ENCODE peak calls at places on chromosome 11, in six cellular contexts. M is LHCN-M2; B is GM10248; C is naive thymus-derived CD8-positive, alpha-beta T cell; G is activated CD4-positive, CD25-positive, alpha-beta regulatory T cell; I is neural progenitor cell. L is an unnamed sample.

GRCh38 chr11:121298770-121299169 is 6.2 kb downstream of the SC5D start:
- DNase-seq in M (no peak), B (no peak), C (no peak), G (no peak), I (no peak), L (no peak)

GRCh38 chr11:114179234-114179941 is 116.8 kb upstream of the NNMT start:
- DNase-seq in M (peak), B (no peak), C (no peak), G (no peak), I (no peak), L (no peak)

GRCh38 chr11:35303596-35304392 is 115.6 kb downstream of the SLC1A2 start:
- DNase-seq in M (no peak), B (no peak), C (no peak), G (no peak), I (no peak), L (peak)

GRCh38 chr11:56841210-56841810 is 92.8 kb upstream of the OR9G4 start:
- DNase-seq in M (peak), B (peak), C (no peak), G (no peak), I (peak), L (peak)

GRCh38 chr11:122187373-122188165 is 71.6 kb upstream of the BLID start:
- DNase-seq in M (no peak), B (no peak), C (no peak), G (no peak), I (no peak), L (no peak)

GRCh38 chr11:125944350-125945010 is 1.4 kb upstream of the VSIG10L2 start:
- DNase-seq in M (no peak), B (no peak), C (no peak), G (no peak), I (no peak), L (no peak)

GRCh38 chr11:76798202-76798581 is 15.0 kb downstream of the TSKU start:
- DNase-seq in M (no peak), B (peak), C (no peak), G (no peak), I (no peak), L (no peak)

GRCh38 chr11:11468919-11469318 is 115.9 kb upstream of the CSNK2A3 start:
- DNase-seq in M (peak), B (no peak), C (no peak), G (no peak), I (no peak), L (no peak)

GRCh38 chr11:2991477-2992233 is 474 bp downstream of the NAP1L4 start:
- DNase-seq in M (peak), B (peak), C (peak), G (peak), I (no peak), L (no peak)

GRCh38 chr11:33542921-33543320 is 157.7 kb downstream of the C11orf91 start:
- DNase-seq in M (peak), B (peak), C (peak), G (no peak), I (peak), L (no peak)

GRCh38 chr11:100902454-100903141 is 215.5 kb downstream of the ARHGAP42 start:
- DNase-seq in M (no peak), B (no peak), C (no peak), G (no peak), I (no peak), L (no peak)

GRCh38 chr11:95277868-95278267 is 46.9 kb upstream of the SESN3 start:
- DNase-seq in M (no peak), B (no peak), C (no peak), G (no peak), I (no peak), L (no peak)

GRCh38 chr11:119764108-119764874 is 35.3 kb upstream of the NECTIN1 start:
- DNase-seq in M (peak), B (no peak), C (no peak), G (no peak), I (peak), L (no peak)

GRCh38 chr11:94650756-94651155 is 83.6 kb downstream of the PIWIL4 start:
- DNase-seq in M (peak), B (no peak), C (no peak), G (no peak), I (no peak), L (no peak)

GRCh38 chr11:110897035-110897434 is 184.8 kb upstream of the ARHGAP20 start:
- DNase-seq in M (peak), B (no peak), C (no peak), G (no peak), I (no peak), L (no peak)

GRCh38 chr11:100687032-100687629 is at the start of gene ARHGAP42:
- DNase-seq in M (peak), B (peak), C (peak), G (no peak), I (peak), L (no peak)

GRCh38 chr11:128678017-128678416 is 15.9 kb upstream of the FLI1 start:
- DNase-seq in M (no peak), B (no peak), C (no peak), G (no peak), I (no peak), L (no peak)

GRCh38 chr11:63012450-63013238 is 3.0 kb downstream of the SLC22A8 start:
- DNase-seq in M (no peak), B (no peak), C (no peak), G (no peak), I (no peak), L (no peak)

GRCh38 chr11:43736502-43737193 is 56.1 kb downstream of the HSD17B12 start:
- DNase-seq in M (peak), B (no peak), C (no peak), G (no peak), I (no peak), L (no peak)

GRCh38 chr11:43952401-43953342 is 10.2 kb downstream of the C11orf96 start:
- DNase-seq in M (no peak), B (no peak), C (no peak), G (no peak), I (no peak), L (no peak)

GRCh38 chr11:40302669-40303068 is 1156.8 kb downstream of the LRRC4C start:
- DNase-seq in M (no peak), B (no peak), C (no peak), G (no peak), I (no peak), L (no peak)

GRCh38 chr11:43918662-43919061 is 23.8 kb upstream of the C11orf96 start:
- DNase-seq in M (no peak), B (no peak), C (no peak), G (no peak), I (no peak), L (no peak)

GRCh38 chr11:64088159-64089026 is 52.7 kb downstream of the FLRT1 start:
- DNase-seq in M (no peak), B (no peak), C (no peak), G (no peak), I (peak), L (no peak)

GRCh38 chr11:13116491-13116890 is 107.4 kb downstream of the RASSF10 start:
- DNase-seq in M (no peak), B (no peak), C (no peak), G (no peak), I (no peak), L (no peak)

GRCh38 chr11:112165049-112165448 is 1.2 kb upstream of the IL18 start:
- DNase-seq in M (no peak), B (no peak), C (no peak), G (no peak), I (no peak), L (no peak)

GRCh38 chr11:57427692-57428082 is 766 bp upstream of the SLC43A3 start:
- DNase-seq in M (peak), B (no peak), C (no peak), G (no peak), I (no peak), L (no peak)

GRCh38 chr11:93169143-93169542 is 28.6 kb downstream of the SLC36A4 start:
- DNase-seq in M (no peak), B (no peak), C (no peak), G (no peak), I (no peak), L (no peak)

GRCh38 chr11:70820712-70821111 is 422.4 kb downstream of the CTTN start:
- DNase-seq in M (no peak), B (no peak), C (no peak), G (no peak), I (no peak), L (no peak)

GRCh38 chr11:121337740-121338272 is 45.2 kb downstream of the SC5D start:
- DNase-seq in M (no peak), B (no peak), C (no peak), G (no peak), I (no peak), L (no peak)

GRCh38 chr11:17822021-17822781 is 87.6 kb downstream of the KCNC1 start:
- DNase-seq in M (peak), B (no peak), C (no peak), G (no peak), I (no peak), L (no peak)

GRCh38 chr11:32706985-32707736 is 87.3 kb downstream of the CCDC73 start:
- DNase-seq in M (peak), B (peak), C (no peak), G (no peak), I (no peak), L (no peak)

GRCh38 chr11:70026726-70027125 is 51.4 kb upstream of the ANO1 start:
- DNase-seq in M (no peak), B (no peak), C (no peak), G (no peak), I (no peak), L (no peak)

GRCh38 chr11:119567667-119568582 is 145.0 kb upstream of the THY1 start:
- DNase-seq in M (peak), B (peak), C (no peak), G (no peak), I (no peak), L (no peak)

GRCh38 chr11:108624196-108624925 is 30.8 kb upstream of the EXPH5 start:
- DNase-seq in M (no peak), B (no peak), C (no peak), G (no peak), I (no peak), L (no peak)